ENCODE peak calls at places on chromosome X, in six cellular contexts. O, N, K, D, H and U are unnamed samples.

GRCh38 chrX:39201305-39201990 is 400.2 kb downstream of the MID1IP1 start:
- DNase-seq in H (no peak), O (peak), N (no peak), D (no peak), K (no peak), U (no peak)

GRCh38 chrX:143669395-143669794 is 33.5 kb upstream of the SLITRK4 start:
- DNase-seq in N (no peak), H (peak), K (no peak), D (no peak), O (peak), U (no peak)

GRCh38 chrX:19827088-19827487 is 60.3 kb downstream of the SH3KBP1 start:
- DNase-seq in K (no peak), H (no peak), D (no peak), O (no peak), N (no peak), U (no peak)

GRCh38 chrX:24493740-24494543 is 28.9 kb downstream of the PDK3 start:
- DNase-seq in D (no peak), N (no peak), H (no peak), K (no peak), O (peak), U (no peak)

GRCh38 chrX:74349387-74349786 is 45.4 kb downstream of the ZCCHC13 start:
- DNase-seq in D (no peak), N (no peak), K (no peak), H (no peak), O (peak), U (no peak)

GRCh38 chrX:134715930-134716619 is 57.8 kb upstream of the PLAC1 start:
- DNase-seq in N (no peak), H (no peak), D (no peak), K (no peak), O (no peak), U (no peak)

GRCh38 chrX:111349098-111349497 is 62.9 kb downstream of the DCX start:
- DNase-seq in K (no peak), D (no peak), H (no peak), O (no peak), N (no peak), U (no peak)

GRCh38 chrX:71612256-71612655 is 6.1 kb downstream of the CXCR3 start:
- DNase-seq in D (no peak), O (no peak), N (no peak), H (no peak), K (no peak), U (no peak)